ENCODE peak calls at places on chromosome 6, in six cellular contexts. One of them, this sample, is unnamed.
A peak's percentile ranks its signal among the peaks of the same experiment; 100 is the strongest.

GRCh38 chr6:6003334-6004146 is 3.2 kb downstream of the NRN1 start:
- DNase-seq in iPS DF 19.7: no peak
- DNase-seq in mammary epithelial cell: peak; percentile 38
- DNase-seq in HuH-7: no peak
- DNase-seq in tibial nerve: no peak
- DNase-seq in CD4-positive, alpha-beta T cell: no peak
- DNase-seq in this sample: no peak

GRCh38 chr6:106163446-106163965 is 77.4 kb downstream of the PRDM1 start:
- DNase-seq in CD4-positive, alpha-beta T cell: no peak
- DNase-seq in mammary epithelial cell: no peak
- DNase-seq in tibial nerve: no peak
- DNase-seq in HuH-7: no peak
- DNase-seq in iPS DF 19.7: no peak
- DNase-seq in this sample: no peak

GRCh38 chr6:21987501-21987957 is 309.3 kb downstream of the PRL start:
- DNase-seq in CD4-positive, alpha-beta T cell: no peak
- DNase-seq in tibial nerve: peak; percentile 68
- DNase-seq in mammary epithelial cell: peak; percentile 78
- DNase-seq in iPS DF 19.7: no peak
- DNase-seq in HuH-7: peak; percentile 52
- DNase-seq in this sample: peak; percentile 5

GRCh38 chr6:43799671-43800623 is 29.9 kb downstream of the VEGFA start:
- DNase-seq in mammary epithelial cell: no peak
- DNase-seq in iPS DF 19.7: no peak
- DNase-seq in tibial nerve: no peak
- DNase-seq in CD4-positive, alpha-beta T cell: no peak
- DNase-seq in HuH-7: no peak
- DNase-seq in this sample: no peak

GRCh38 chr6:120141601-120142000 is 792.0 kb upstream of the MAN1A1 start:
- DNase-seq in iPS DF 19.7: no peak
- DNase-seq in CD4-positive, alpha-beta T cell: no peak
- DNase-seq in HuH-7: no peak
- DNase-seq in mammary epithelial cell: no peak
- DNase-seq in tibial nerve: no peak
- DNase-seq in this sample: no peak

GRCh38 chr6:163260911-163261310 is 153.6 kb upstream of the QKI start:
- DNase-seq in CD4-positive, alpha-beta T cell: no peak
- DNase-seq in tibial nerve: no peak
- DNase-seq in iPS DF 19.7: no peak
- DNase-seq in mammary epithelial cell: no peak
- DNase-seq in HuH-7: no peak
- DNase-seq in this sample: no peak

GRCh38 chr6:106511274-106512047 is 117.8 kb downstream of the RTN4IP1 start:
- DNase-seq in tibial nerve: no peak
- DNase-seq in HuH-7: peak; percentile 36
- DNase-seq in iPS DF 19.7: no peak
- DNase-seq in CD4-positive, alpha-beta T cell: peak; percentile 27
- DNase-seq in mammary epithelial cell: peak; percentile 74
- DNase-seq in this sample: peak; percentile 18

GRCh38 chr6:111673086-111673485 is 67.4 kb upstream of the TRAF3IP2 start:
- DNase-seq in HuH-7: no peak
- DNase-seq in tibial nerve: no peak
- DNase-seq in CD4-positive, alpha-beta T cell: no peak
- DNase-seq in iPS DF 19.7: no peak
- DNase-seq in mammary epithelial cell: no peak
- DNase-seq in this sample: no peak

GRCh38 chr6:134909701-134910595 is 40.0 kb downstream of the ALDH8A1 start:
- DNase-seq in iPS DF 19.7: no peak
- DNase-seq in mammary epithelial cell: peak; percentile 25
- DNase-seq in HuH-7: no peak
- DNase-seq in tibial nerve: no peak
- DNase-seq in CD4-positive, alpha-beta T cell: no peak
- DNase-seq in this sample: no peak

GRCh38 chr6:161168281-161168891 is 105.5 kb downstream of the AGPAT4 start:
- DNase-seq in mammary epithelial cell: peak; percentile 96
- DNase-seq in HuH-7: no peak
- DNase-seq in iPS DF 19.7: peak; percentile 60
- DNase-seq in tibial nerve: peak; percentile 71
- DNase-seq in CD4-positive, alpha-beta T cell: no peak
- DNase-seq in this sample: no peak

GRCh38 chr6:26284537-26285142 is 80.4 kb upstream of the BTN3A2 start:
- DNase-seq in iPS DF 19.7: no peak
- DNase-seq in CD4-positive, alpha-beta T cell: peak; percentile 59
- DNase-seq in tibial nerve: peak; percentile 47
- DNase-seq in HuH-7: no peak
- DNase-seq in mammary epithelial cell: peak; percentile 48
- DNase-seq in this sample: no peak

GRCh38 chr6:16947461-16948159 is 154.2 kb upstream of the STMND1 start:
- DNase-seq in mammary epithelial cell: peak; percentile 75
- DNase-seq in HuH-7: no peak
- DNase-seq in CD4-positive, alpha-beta T cell: no peak
- DNase-seq in iPS DF 19.7: peak; percentile 17
- DNase-seq in tibial nerve: peak; percentile 43
- DNase-seq in this sample: peak; percentile 17

GRCh38 chr6:24451581-24452041 is 37.8 kb downstream of the GPLD1 start:
- DNase-seq in CD4-positive, alpha-beta T cell: no peak
- DNase-seq in HuH-7: peak; percentile 11
- DNase-seq in mammary epithelial cell: no peak
- DNase-seq in iPS DF 19.7: no peak
- DNase-seq in tibial nerve: no peak
- DNase-seq in this sample: no peak

GRCh38 chr6:102581378-102582124 is 1188.0 kb downstream of the GRIK2 start:
- DNase-seq in mammary epithelial cell: no peak
- DNase-seq in HuH-7: no peak
- DNase-seq in iPS DF 19.7: no peak
- DNase-seq in CD4-positive, alpha-beta T cell: no peak
- DNase-seq in tibial nerve: no peak
- DNase-seq in this sample: no peak

GRCh38 chr6:7389162-7389450 is 436 bp downstream of the CAGE1 start:
- DNase-seq in tibial nerve: no peak
- DNase-seq in mammary epithelial cell: no peak
- DNase-seq in HuH-7: no peak
- DNase-seq in iPS DF 19.7: no peak
- DNase-seq in CD4-positive, alpha-beta T cell: no peak
- DNase-seq in this sample: no peak

GRCh38 chr6:125301435-125302391 is at the start of gene HDDC2:
- DNase-seq in HuH-7: peak; percentile 63
- DNase-seq in mammary epithelial cell: peak; percentile 62
- DNase-seq in tibial nerve: peak; percentile 35
- DNase-seq in CD4-positive, alpha-beta T cell: peak; percentile 23
- DNase-seq in iPS DF 19.7: peak; percentile 28
- DNase-seq in this sample: peak; percentile 68

GRCh38 chr6:42766163-42766670 is 15.6 kb upstream of the BICRAL start:
- DNase-seq in CD4-positive, alpha-beta T cell: no peak
- DNase-seq in iPS DF 19.7: no peak
- DNase-seq in HuH-7: no peak
- DNase-seq in tibial nerve: no peak
- DNase-seq in mammary epithelial cell: peak; percentile 76
- DNase-seq in this sample: no peak

GRCh38 chr6:56359201-56359899 is 112.0 kb upstream of the COL21A1 start:
- DNase-seq in mammary epithelial cell: peak; percentile 60
- DNase-seq in tibial nerve: peak; percentile 89
- DNase-seq in CD4-positive, alpha-beta T cell: peak; percentile 41
- DNase-seq in iPS DF 19.7: peak; percentile 17
- DNase-seq in HuH-7: peak; percentile 28
- DNase-seq in this sample: peak; percentile 74

GRCh38 chr6:132161283-132161682 is 210.1 kb upstream of the CCN2 start:
- DNase-seq in mammary epithelial cell: peak; percentile 40
- DNase-seq in tibial nerve: no peak
- DNase-seq in CD4-positive, alpha-beta T cell: no peak
- DNase-seq in iPS DF 19.7: peak; percentile 30
- DNase-seq in HuH-7: no peak
- DNase-seq in this sample: peak; percentile 45

GRCh38 chr6:12791371-12791770 is 74.8 kb downstream of the PHACTR1 start:
- DNase-seq in tibial nerve: no peak
- DNase-seq in mammary epithelial cell: no peak
- DNase-seq in CD4-positive, alpha-beta T cell: no peak
- DNase-seq in iPS DF 19.7: no peak
- DNase-seq in HuH-7: no peak
- DNase-seq in this sample: no peak

GRCh38 chr6:163309491-163310026 is 105.0 kb upstream of the QKI start:
- DNase-seq in HuH-7: no peak
- DNase-seq in mammary epithelial cell: peak; percentile 55
- DNase-seq in tibial nerve: no peak
- DNase-seq in iPS DF 19.7: no peak
- DNase-seq in CD4-positive, alpha-beta T cell: no peak
- DNase-seq in this sample: no peak

GRCh38 chr6:36598326-36598725 is 4.2 kb downstream of the SRSF3 start:
- DNase-seq in mammary epithelial cell: no peak
- DNase-seq in CD4-positive, alpha-beta T cell: no peak
- DNase-seq in HuH-7: no peak
- DNase-seq in iPS DF 19.7: no peak
- DNase-seq in tibial nerve: no peak
- DNase-seq in this sample: no peak